ENCODE peak calls at places on chromosome 11, in nine cellular contexts. N, M, R, K, S, E, G, Q and H are unnamed samples.

GRCh38 chr11:72683782-72684200 is 9.6 kb upstream of the PDE2A start:
- DNase-seq in N (peak), M (peak), R (peak), K (peak), S (peak), E (peak), G (peak), Q (no peak), H (peak)

GRCh38 chr11:58582437-58582836 is 3.6 kb downstream of the ZFP91 start:
- DNase-seq in N (no peak), M (no peak), R (no peak), K (no peak), S (no peak), E (no peak), G (no peak), Q (no peak), H (no peak)

GRCh38 chr11:2837096-2837601 is 48.4 kb downstream of the CDKN1C start:
- DNase-seq in N (no peak), M (peak), R (peak), K (no peak), S (peak), E (peak), G (no peak), Q (no peak), H (peak)

GRCh38 chr11:81989093-81989492 is 744.6 kb downstream of the FAM181B start:
- DNase-seq in N (no peak), M (peak), R (no peak), K (no peak), S (no peak), E (no peak), G (no peak), Q (no peak), H (no peak)

GRCh38 chr11:92383430-92383829 is 158.8 kb downstream of the FAT3 start:
- DNase-seq in N (no peak), M (peak), R (peak), K (no peak), S (no peak), E (no peak), G (no peak), Q (peak), H (no peak)

GRCh38 chr11:134497586-134497985 is 85.5 kb upstream of the B3GAT1 start:
- DNase-seq in N (no peak), M (no peak), R (no peak), K (no peak), S (peak), E (no peak), G (no peak), Q (no peak), H (peak)

GRCh38 chr11:24781288-24781687 is 284.4 kb downstream of the LUZP2 start:
- DNase-seq in N (no peak), M (no peak), R (no peak), K (no peak), S (no peak), E (no peak), G (no peak), Q (no peak), H (no peak)

GRCh38 chr11:10597877-10598341 is 29.4 kb upstream of the LYVE1 start:
- DNase-seq in N (no peak), M (no peak), R (no peak), K (no peak), S (no peak), E (no peak), G (no peak), Q (no peak), H (no peak)

GRCh38 chr11:91194551-91194950 is 971.7 kb upstream of the CHORDC1 start:
- DNase-seq in N (no peak), M (no peak), R (no peak), K (no peak), S (no peak), E (no peak), G (no peak), Q (no peak), H (no peak)

GRCh38 chr11:85751738-85752137 is 59.2 kb downstream of the SYTL2 start:
- DNase-seq in N (no peak), M (peak), R (peak), K (no peak), S (no peak), E (no peak), G (no peak), Q (no peak), H (no peak)

GRCh38 chr11:119315139-119316016 is 1.6 kb downstream of the MCAM start:
- DNase-seq in N (no peak), M (no peak), R (peak), K (peak), S (no peak), E (peak), G (peak), Q (no peak), H (peak)

GRCh38 chr11:7906481-7906880 is 24.6 kb downstream of the OR10A6 start:
- DNase-seq in N (no peak), M (no peak), R (peak), K (no peak), S (no peak), E (no peak), G (no peak), Q (no peak), H (no peak)

GRCh38 chr11:70490208-70490607 is 91.9 kb downstream of the CTTN start:
- DNase-seq in N (no peak), M (no peak), R (no peak), K (no peak), S (no peak), E (no peak), G (peak), Q (no peak), H (no peak)

GRCh38 chr11:123246749-123247497 is 51.9 kb upstream of the CLMP start:
- DNase-seq in N (peak), M (peak), R (peak), K (peak), S (peak), E (peak), G (peak), Q (peak), H (peak)